ENCODE peak calls at places on chromosome 3, in seven cellular contexts. L is heart left ventricle, U is adrenal gland, D is ascending aorta, R is small intestine, B is breast epithelium, M is GM23338. V is an unnamed sample.

GRCh38 chr3:122233109-122233952 is 49.9 kb downstream of the CASR start:
- DNase-seq in L (no peak), B (no peak), M (no peak), R (no peak), U (peak; percentile 41), D (peak; percentile 15), V (no peak)

GRCh38 chr3:186217820-186218164 is 108.9 kb upstream of the ETV5 start:
- DNase-seq in U (peak; percentile 43), R (no peak), D (no peak), B (no peak), L (no peak), M (no peak), V (no peak)

GRCh38 chr3:84547971-84548970 is 410.5 kb upstream of the CADM2 start:
- DNase-seq in M (peak; percentile 88), U (peak; percentile 27), R (peak; percentile 2), B (no peak), D (no peak), L (no peak), V (peak; percentile 51)

GRCh38 chr3:104596551-104596950 is 770.2 kb upstream of the ALCAM start:
- DNase-seq in R (peak; percentile 36), L (no peak), D (no peak), M (peak; percentile 81), B (no peak), U (no peak), V (no peak)

GRCh38 chr3:37347941-37348340 is 173.6 kb upstream of the LRRFIP2 start:
- DNase-seq in B (no peak), D (no peak), R (no peak), M (no peak), U (no peak), L (no peak), V (no peak)

GRCh38 chr3:88180398-88180999 is 30.7 kb downstream of the C3orf38 start:
- DNase-seq in L (no peak), B (no peak), M (peak; percentile 65), D (no peak), U (no peak), R (peak; percentile 55), V (no peak)

GRCh38 chr3:45737222-45737621 is 48.0 kb downstream of the SACM1L start:
- DNase-seq in B (no peak), D (no peak), L (no peak), U (no peak), R (no peak), M (no peak), V (no peak)

GRCh38 chr3:47799733-47800132 is 3.2 kb upstream of the DHX30 start:
- DNase-seq in D (no peak), R (no peak), L (no peak), B (no peak), U (no peak), M (peak; percentile 90), V (no peak)

GRCh38 chr3:62387251-62387650 is 13.9 kb upstream of the FEZF2 start:
- DNase-seq in U (no peak), B (no peak), D (no peak), L (no peak), M (no peak), R (no peak), V (no peak)

GRCh38 chr3:32835943-32836342 is 18.1 kb downstream of the TRIM71 start:
- DNase-seq in B (no peak), D (no peak), U (no peak), M (peak; percentile 96), L (no peak), R (no peak), V (no peak)

GRCh38 chr3:39101022-39101689 is 6.3 kb downstream of the GORASP1 start:
- DNase-seq in B (no peak), D (no peak), U (peak; percentile 47), L (no peak), R (peak; percentile 61), M (peak; percentile 77), V (no peak)

GRCh38 chr3:10518506-10519150 is 13.2 kb upstream of the ATP2B2 start:
- DNase-seq in M (no peak), D (no peak), B (no peak), R (no peak), L (no peak), U (peak; percentile 69), V (no peak)

GRCh38 chr3:115706311-115706829 is 83.1 kb downstream of the GAP43 start:
- DNase-seq in D (no peak), M (no peak), B (no peak), U (no peak), L (no peak), R (no peak), V (no peak)

GRCh38 chr3:195885036-195885871 is 23.1 kb downstream of the TNK2 start:
- DNase-seq in R (peak; percentile 70), D (no peak), B (no peak), M (no peak), L (no peak), U (no peak), V (no peak)

GRCh38 chr3:49255112-49255511 is 21.9 kb downstream of the C3orf62 start:
- DNase-seq in D (no peak), B (no peak), L (no peak), U (peak; percentile 13), R (no peak), M (peak; percentile 18), V (no peak)

GRCh38 chr3:11283126-11283478 is 10.9 kb downstream of the ATG7 start:
- DNase-seq in R (no peak), D (no peak), B (no peak), U (no peak), L (no peak), M (no peak), V (no peak)

GRCh38 chr3:171428892-171429291 is 31.3 kb downstream of the TNIK start:
- DNase-seq in M (no peak), U (no peak), B (no peak), R (no peak), D (no peak), L (no peak), V (no peak)

GRCh38 chr3:16430717-16431630 is 82.5 kb downstream of the RFTN1 start:
- DNase-seq in R (no peak), L (no peak), B (no peak), U (no peak), M (no peak), D (no peak), V (no peak)

GRCh38 chr3:47910777-47911440 is 105.3 kb downstream of the MAP4 start:
- DNase-seq in R (no peak), D (no peak), B (no peak), L (no peak), U (peak; percentile 39), M (no peak), V (no peak)

GRCh38 chr3:140424211-140424610 is 253.7 kb upstream of the TRIM42 start:
- DNase-seq in R (no peak), D (no peak), M (no peak), L (no peak), U (no peak), B (no peak), V (no peak)

GRCh38 chr3:63877737-63878393 is 14.2 kb downstream of the ATXN7 start:
- DNase-seq in L (no peak), R (no peak), M (no peak), U (no peak), B (no peak), D (no peak), V (no peak)

GRCh38 chr3:30539772-30540171 is 66.6 kb upstream of the TGFBR2 start:
- DNase-seq in L (no peak), R (no peak), U (no peak), B (no peak), D (no peak), M (no peak), V (no peak)

GRCh38 chr3:148466143-148466542 is 231.6 kb upstream of the AGTR1 start:
- DNase-seq in R (no peak), B (no peak), L (no peak), M (peak; percentile 21), U (no peak), D (no peak), V (no peak)

GRCh38 chr3:171282041-171282440 is 178.2 kb downstream of the TNIK start:
- DNase-seq in R (no peak), D (no peak), L (peak; percentile 41), U (peak; percentile 60), M (no peak), B (no peak), V (no peak)

GRCh38 chr3:12758025-12758830 is 831 bp downstream of the TMEM40 start:
- DNase-seq in D (no peak), M (peak; percentile 32), L (peak; percentile 38), U (peak; percentile 43), B (peak; percentile 36), R (no peak), V (no peak)

GRCh38 chr3:50003216-50003615 is 63.3 kb downstream of the RBM6 start:
- DNase-seq in R (no peak), L (no peak), U (no peak), M (no peak), B (no peak), D (no peak), V (no peak)

GRCh38 chr3:40464339-40465110 is 7.4 kb downstream of the RPL14 start:
- DNase-seq in U (no peak), D (no peak), B (no peak), R (no peak), M (no peak), L (no peak), V (no peak)
- H3K36me3 ChIP-seq in U (no peaks in the 10 kb centered on the region), D (peaks cover 48% of the 10 kb centered on the region), B (peaks cover 5% of the 10 kb centered on the region), R (peaks cover 4% of the 10 kb centered on the region), M (peaks cover 44% of the 10 kb centered on the region), L (peaks cover 6% of the 10 kb centered on the region), V (peaks cover 23% of the 10 kb centered on the region)

DNA sequence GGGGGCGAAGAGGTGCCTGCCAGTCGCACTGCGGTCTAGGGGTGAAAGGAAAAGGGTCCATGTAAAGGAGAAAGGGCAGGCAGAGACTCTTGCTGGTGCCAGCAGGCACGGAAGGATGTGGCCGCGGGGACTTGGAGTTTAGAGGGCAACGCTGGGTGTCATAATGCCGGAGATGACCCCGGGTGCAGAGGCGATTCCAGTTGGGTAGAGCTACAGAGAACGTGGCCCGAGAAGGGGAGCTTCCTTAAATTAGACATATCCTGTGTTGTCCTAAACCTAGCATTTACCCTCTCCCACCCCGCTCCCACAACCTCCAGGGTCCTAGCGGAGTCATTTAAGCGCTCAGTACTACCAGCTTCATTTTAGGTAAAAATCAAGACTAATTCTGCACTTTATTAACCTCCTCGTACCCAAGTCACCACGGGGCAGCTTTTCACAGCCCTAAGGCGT is 245.7 kb upstream of the TOPAZ1 start:
- DNase-seq in R (no peak), M (peak; percentile 61), B (no peak), D (no peak), U (no peak), L (no peak), V (no peak)
- H3K4me3 ChIP-seq in R (no peak overlapping the region), M (peak overlapping the region; percentile 91), B (peak overlapping the region; percentile 57), D (peak overlapping the region; percentile 62), U (peak overlapping the region; percentile 35), L (peak overlapping the region; percentile 11), V (peak overlapping the region; percentile 29)

GRCh38 chr3:125374501-125374995 is 577 bp downstream of the ZNF148 start:
- DNase-seq in R (peak; percentile 54), U (peak; percentile 41), D (no peak), M (peak; percentile 83), B (no peak), L (peak; percentile 35), V (peak; percentile 79)
- H3K4me1 ChIP-seq in R (peaks cover 14% of the 10 kb centered on the region), U (peaks cover 17% of the 10 kb centered on the region), D (peaks cover 13% of the 10 kb centered on the region), M (peaks cover 17% of the 10 kb centered on the region), B (peaks cover 7% of the 10 kb centered on the region), L (peaks cover 36% of the 10 kb centered on the region), V (no peaks in the 10 kb centered on the region)

DNA sequence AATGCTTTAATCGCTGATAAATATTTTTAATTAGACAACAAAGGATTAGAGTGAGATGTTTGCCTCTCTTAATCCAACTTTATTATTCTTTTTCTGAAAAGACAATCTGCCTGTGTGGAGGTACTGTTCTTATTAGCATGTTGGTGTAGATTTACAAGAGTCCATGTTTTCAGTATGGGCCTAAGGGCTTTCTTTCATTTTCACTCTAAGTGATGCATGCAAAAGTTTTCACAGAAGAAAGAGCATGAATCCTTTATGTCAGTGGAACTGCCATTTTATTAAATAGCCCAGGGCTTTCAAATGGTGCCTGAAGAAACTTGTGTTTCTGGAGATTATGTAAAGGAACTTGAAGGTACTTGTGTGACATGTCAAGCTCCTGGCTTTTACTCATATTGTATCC is 37.5 kb upstream of the SAMMSON start:
- DNase-seq in B (no peak), L (no peak), M (no peak), U (no peak), D (no peak), R (no peak), V (no peak)
- H3K36me3 ChIP-seq in B (no peaks in the 10 kb centered on the region), L (no peaks in the 10 kb centered on the region), M (no peaks in the 10 kb centered on the region), U (no peaks in the 10 kb centered on the region), D (peaks cover 4% of the 10 kb centered on the region), R (no peaks in the 10 kb centered on the region), V (no peaks in the 10 kb centered on the region)